ENCODE peak calls at places on chromosome 17, in five cellular contexts. One of them, this sample, is unnamed.

GRCh38 chr17:70093163-70093562 is 18.1 kb downstream of the KCNJ16 start:
- DNase-seq in SK-N-SH: no peak
- DNase-seq in H1: no peak
- DNase-seq in K562: no peak
- DNase-seq in HCT116: no peak
- DNase-seq in this sample: no peak

GRCh38 chr17:82416771-82417170 is 1.4 kb upstream of the HEXD start:
- DNase-seq in HCT116: no peak
- DNase-seq in H1: no peak
- DNase-seq in SK-N-SH: no peak
- DNase-seq in K562: no peak
- DNase-seq in this sample: no peak

GRCh38 chr17:13947499-13947898 is 121.8 kb upstream of the COX10 start:
- DNase-seq in HCT116: no peak
- DNase-seq in SK-N-SH: no peak
- DNase-seq in H1: no peak
- DNase-seq in K562: no peak
- DNase-seq in this sample: no peak

GRCh38 chr17:61967729-61968128 is 39.9 kb upstream of the INTS2 start:
- DNase-seq in HCT116: no peak
- DNase-seq in SK-N-SH: no peak
- DNase-seq in H1: no peak
- DNase-seq in K562: no peak
- DNase-seq in this sample: no peak

GRCh38 chr17:75549246-75550138 is 24.0 kb downstream of the LLGL2 start:
- DNase-seq in K562: no peak
- DNase-seq in HCT116: peak
- DNase-seq in H1: no peak
- DNase-seq in SK-N-SH: no peak
- DNase-seq in this sample: peak

GRCh38 chr17:27609606-27610303 is 21.2 kb upstream of the LGALS9 start:
- DNase-seq in K562: no peak
- DNase-seq in SK-N-SH: peak
- DNase-seq in HCT116: no peak
- DNase-seq in H1: no peak
- DNase-seq in this sample: peak

GRCh38 chr17:8420041-8420934 is 15.4 kb upstream of the NDEL1 start:
- DNase-seq in SK-N-SH: peak
- DNase-seq in H1: no peak
- DNase-seq in K562: peak
- DNase-seq in HCT116: no peak
- DNase-seq in this sample: peak

GRCh38 chr17:1298616-1299015 is 19.2 kb downstream of the TRARG1 start:
- DNase-seq in K562: no peak
- DNase-seq in HCT116: no peak
- DNase-seq in H1: peak
- DNase-seq in SK-N-SH: no peak
- DNase-seq in this sample: no peak

GRCh38 chr17:1548032-1548431 is 14.6 kb downstream of the PITPNA start:
- DNase-seq in K562: no peak
- DNase-seq in H1: no peak
- DNase-seq in SK-N-SH: no peak
- DNase-seq in HCT116: no peak
- DNase-seq in this sample: no peak

GRCh38 chr17:39209317-39210092 is 9.4 kb downstream of the RPL19 start:
- DNase-seq in SK-N-SH: peak
- DNase-seq in HCT116: no peak
- DNase-seq in K562: peak
- DNase-seq in H1: no peak
- DNase-seq in this sample: no peak

GRCh38 chr17:52895272-52895671 is 736.8 kb upstream of the CA10 start:
- DNase-seq in K562: no peak
- DNase-seq in H1: no peak
- DNase-seq in SK-N-SH: no peak
- DNase-seq in HCT116: no peak
- DNase-seq in this sample: no peak

GRCh38 chr17:81401727-81402529 is 6.7 kb downstream of the BAHCC1 start:
- DNase-seq in H1: no peak
- DNase-seq in K562: peak
- DNase-seq in HCT116: no peak
- DNase-seq in SK-N-SH: peak
- DNase-seq in this sample: no peak

GRCh38 chr17:10821770-10822169 is 16.1 kb downstream of the PIRT start:
- DNase-seq in K562: no peak
- DNase-seq in H1: no peak
- DNase-seq in HCT116: no peak
- DNase-seq in SK-N-SH: no peak
- DNase-seq in this sample: no peak

GRCh38 chr17:1423456-1424135 is 23.6 kb upstream of the YWHAE start:
- DNase-seq in K562: no peak
- DNase-seq in H1: no peak
- DNase-seq in SK-N-SH: no peak
- DNase-seq in HCT116: no peak
- DNase-seq in this sample: no peak

GRCh38 chr17:67855504-67856324 is 30.4 kb downstream of the BPTF start:
- DNase-seq in HCT116: no peak
- DNase-seq in K562: peak
- DNase-seq in H1: no peak
- DNase-seq in SK-N-SH: no peak
- DNase-seq in this sample: no peak

GRCh38 chr17:50043290-50044148 is 12.4 kb upstream of the ITGA3 start:
- DNase-seq in K562: no peak
- DNase-seq in H1: no peak
- DNase-seq in SK-N-SH: no peak
- DNase-seq in HCT116: no peak
- DNase-seq in this sample: no peak

GRCh38 chr17:57544381-57544780 is 200.7 kb downstream of the CCDC182 start:
- DNase-seq in HCT116: no peak
- DNase-seq in K562: no peak
- DNase-seq in H1: no peak
- DNase-seq in SK-N-SH: peak
- DNase-seq in this sample: no peak

GRCh38 chr17:39200957-39201510 is 951 bp downstream of the RPL19 start:
- DNase-seq in HCT116: no peak
- DNase-seq in H1: no peak
- DNase-seq in SK-N-SH: no peak
- DNase-seq in K562: no peak
- DNase-seq in this sample: no peak

GRCh38 chr17:10172241-10172741 is 26.1 kb downstream of the GAS7 start:
- DNase-seq in HCT116: no peak
- DNase-seq in H1: no peak
- DNase-seq in SK-N-SH: no peak
- DNase-seq in K562: no peak
- DNase-seq in this sample: no peak

GRCh38 chr17:8019665-8020064 is 17.2 kb downstream of the GUCY2D start:
- DNase-seq in K562: no peak
- DNase-seq in HCT116: no peak
- DNase-seq in H1: no peak
- DNase-seq in SK-N-SH: no peak
- DNase-seq in this sample: peak

GRCh38 chr17:3795758-3796102 is 5.3 kb downstream of the ITGAE start:
- DNase-seq in H1: no peak
- DNase-seq in K562: no peak
- DNase-seq in SK-N-SH: no peak
- DNase-seq in HCT116: no peak
- DNase-seq in this sample: no peak

GRCh38 chr17:3798273-3799180 is 2.5 kb downstream of the ITGAE start:
- DNase-seq in HCT116: no peak
- DNase-seq in K562: no peak
- DNase-seq in SK-N-SH: no peak
- DNase-seq in H1: no peak
- DNase-seq in this sample: no peak

GRCh38 chr17:3796110-3796821 is 4.7 kb downstream of the ITGAE start:
- DNase-seq in K562: no peak
- DNase-seq in SK-N-SH: no peak
- DNase-seq in H1: no peak
- DNase-seq in HCT116: no peak
- DNase-seq in this sample: no peak

GRCh38 chr17:3794890-3795757 is 5.9 kb downstream of the ITGAE start:
- DNase-seq in HCT116: no peak
- DNase-seq in SK-N-SH: no peak
- DNase-seq in K562: no peak
- DNase-seq in H1: no peak
- DNase-seq in this sample: no peak

GRCh38 chr17:3796822-3797170 is 4.2 kb downstream of the ITGAE start:
- DNase-seq in K562: no peak
- DNase-seq in HCT116: no peak
- DNase-seq in SK-N-SH: no peak
- DNase-seq in H1: no peak
- DNase-seq in this sample: no peak
- TF ChIP-seq JUND in K562: no peak
- TF ChIP-seq JUND in HCT116: no peak
- TF ChIP-seq JUND in SK-N-SH: no peak
- TF ChIP-seq JUND in H1: no peak
- TF ChIP-seq JUND in this sample: no peak

GRCh38 chr17:45277216-45277849 is 15.4 kb upstream of the SPATA32 start:
- DNase-seq in K562: peak
- DNase-seq in H1: peak
- DNase-seq in SK-N-SH: peak
- DNase-seq in HCT116: peak
- DNase-seq in this sample: peak

GRCh38 chr17:45277992-45278391 is 16.1 kb upstream of the SPATA32 start:
- DNase-seq in HCT116: no peak
- DNase-seq in SK-N-SH: no peak
- DNase-seq in H1: no peak
- DNase-seq in K562: no peak
- DNase-seq in this sample: no peak

GRCh38 chr17:45283711-45284110 is 21.8 kb upstream of the SPATA32 start:
- DNase-seq in HCT116: no peak
- DNase-seq in H1: no peak
- DNase-seq in K562: no peak
- DNase-seq in SK-N-SH: no peak
- DNase-seq in this sample: no peak

GRCh38 chr17:45282683-45283644 is 21.1 kb upstream of the SPATA32 start:
- DNase-seq in H1: no peak
- DNase-seq in SK-N-SH: no peak
- DNase-seq in K562: no peak
- DNase-seq in HCT116: no peak
- DNase-seq in this sample: no peak

GRCh38 chr17:45279898-45280297 is 18.0 kb upstream of the SPATA32 start:
- DNase-seq in K562: no peak
- DNase-seq in HCT116: no peak
- DNase-seq in SK-N-SH: no peak
- DNase-seq in H1: no peak
- DNase-seq in this sample: no peak
- TF ChIP-seq JUND in K562: no peak
- TF ChIP-seq JUND in HCT116: no peak
- TF ChIP-seq JUND in SK-N-SH: no peak
- TF ChIP-seq JUND in H1: no peak
- TF ChIP-seq JUND in this sample: no peak

GRCh38 chr17:72602517-72603345 is 481.9 kb downstream of the SOX9 start:
- DNase-seq in H1: peak
- DNase-seq in K562: no peak
- DNase-seq in SK-N-SH: no peak
- DNase-seq in HCT116: peak
- DNase-seq in this sample: no peak
- TF ChIP-seq JUND in H1: no peak
- TF ChIP-seq JUND in K562: no peak
- TF ChIP-seq JUND in SK-N-SH: no peak
- TF ChIP-seq JUND in HCT116: peak
- TF ChIP-seq JUND in this sample: no peak

GRCh38 chr17:20896153-20896649 is 146.6 kb downstream of the USP22 start:
- DNase-seq in SK-N-SH: no peak
- DNase-seq in HCT116: no peak
- DNase-seq in K562: no peak
- DNase-seq in H1: no peak
- DNase-seq in this sample: no peak
- TF ChIP-seq JUND in SK-N-SH: no peak
- TF ChIP-seq JUND in HCT116: no peak
- TF ChIP-seq JUND in K562: no peak
- TF ChIP-seq JUND in H1: no peak
- TF ChIP-seq JUND in this sample: no peak

DNA sequence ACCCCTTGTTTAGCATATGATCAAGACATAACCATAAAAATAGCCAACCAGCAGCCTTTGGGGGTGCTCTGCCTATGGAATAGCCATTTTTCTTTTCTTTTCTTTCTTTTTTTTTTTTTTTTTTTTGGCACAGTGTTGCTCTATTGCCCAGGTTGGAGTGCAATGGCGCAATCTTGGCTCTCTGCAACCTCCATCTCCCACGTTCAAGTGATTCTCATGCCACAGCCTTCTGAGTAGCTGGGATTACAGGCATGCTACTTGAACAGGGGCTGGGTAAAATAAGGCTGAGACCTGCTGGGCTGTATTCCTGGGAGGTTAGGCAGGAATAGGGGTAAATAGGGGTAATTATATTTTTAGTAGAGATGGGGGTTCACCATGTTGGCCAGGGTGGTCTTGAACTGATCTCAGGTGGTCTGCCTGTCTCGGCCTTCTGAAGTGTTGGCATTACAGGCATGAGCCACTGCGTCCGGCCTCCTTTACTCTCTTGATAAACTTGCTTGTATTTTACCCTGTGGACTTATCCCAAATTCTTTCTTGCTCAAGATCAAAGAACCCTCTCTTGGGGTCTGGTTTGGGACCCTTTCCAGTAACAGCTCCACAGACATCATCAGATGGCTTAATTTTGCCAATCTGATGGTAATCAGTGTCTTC is 5.8 kb upstream of the C1QTNF1 start:
- DNase-seq in K562: no peak
- DNase-seq in SK-N-SH: no peak
- DNase-seq in H1: no peak
- DNase-seq in HCT116: no peak
- DNase-seq in this sample: no peak
- TF ChIP-seq JUND in K562: no peak
- TF ChIP-seq JUND in SK-N-SH: no peak
- TF ChIP-seq JUND in H1: no peak
- TF ChIP-seq JUND in HCT116: no peak
- TF ChIP-seq JUND in this sample: no peak

GRCh38 chr17:74244128-74244527 is 29.9 kb upstream of the DNAI2 start:
- DNase-seq in SK-N-SH: no peak
- DNase-seq in K562: no peak
- DNase-seq in HCT116: no peak
- DNase-seq in H1: no peak
- DNase-seq in this sample: no peak

GRCh38 chr17:74245145-74245817 is 28.8 kb upstream of the DNAI2 start:
- DNase-seq in HCT116: no peak
- DNase-seq in H1: peak
- DNase-seq in K562: no peak
- DNase-seq in SK-N-SH: peak
- DNase-seq in this sample: no peak

GRCh38 chr17:74244543-74244942 is 29.5 kb upstream of the DNAI2 start:
- DNase-seq in K562: no peak
- DNase-seq in H1: no peak
- DNase-seq in SK-N-SH: no peak
- DNase-seq in HCT116: no peak
- DNase-seq in this sample: no peak

GRCh38 chr17:74243013-74243755 is 29.8 kb downstream of the TTYH2 start:
- DNase-seq in HCT116: no peak
- DNase-seq in H1: no peak
- DNase-seq in K562: no peak
- DNase-seq in SK-N-SH: peak
- DNase-seq in this sample: no peak

DNA sequence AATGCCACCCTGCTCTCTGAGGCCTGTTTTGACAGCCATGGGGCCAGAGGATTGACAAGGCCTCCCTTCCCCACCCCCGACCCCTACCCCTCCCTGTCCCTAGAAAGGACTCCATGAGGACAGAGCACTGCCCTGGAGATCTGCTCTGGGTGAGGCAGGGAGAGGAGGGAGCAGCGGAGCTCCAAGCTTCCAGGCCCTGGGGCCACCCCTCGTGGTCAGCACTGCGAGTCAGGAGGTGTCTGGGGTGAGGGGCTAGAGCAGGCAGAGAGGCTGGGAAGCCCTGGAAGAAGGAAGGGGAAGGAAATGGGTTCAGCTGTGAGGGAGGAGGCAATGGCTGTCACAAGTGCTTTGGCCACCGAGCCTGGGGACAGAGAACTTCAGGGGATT is 28.2 kb upstream of the DNAI2 start:
- DNase-seq in HCT116: no peak
- DNase-seq in SK-N-SH: no peak
- DNase-seq in H1: no peak
- DNase-seq in K562: no peak
- DNase-seq in this sample: no peak
- TF ChIP-seq JUND in HCT116: no peak
- TF ChIP-seq JUND in SK-N-SH: no peak
- TF ChIP-seq JUND in H1: no peak
- TF ChIP-seq JUND in K562: no peak
- TF ChIP-seq JUND in this sample: no peak

This sample was measured in T47D.